ENCODE peak calls at places on chromosomes 3 and 15, in ten cellular contexts. O, K, T, H, C, I, A, L, Y and Z are unnamed samples.
A peak's percentile ranks its signal among the peaks of the same experiment; 100 is the strongest.

GRCh38 chr15:34850121-34850520 is 54.8 kb upstream of the ACTC1 start:
- DNase-seq in O (no peak), K (no peak), T (peak; percentile 1), H (no peak), C (no peak), I (no peak), A (no peak), L (no peak), Y (no peak), Z (no peak)

GRCh38 chr3:160677459-160677901 is 520 bp downstream of the ARL14 start:
- DNase-seq in O (no peak), K (no peak), T (peak; percentile 52), H (no peak), C (no peak), I (no peak), A (no peak), L (peak; percentile 53), Y (no peak), Z (no peak)

GRCh38 chr3:101862453-101863165 is 13.3 kb downstream of the NFKBIZ start:
- DNase-seq in O (no peak), K (no peak), T (peak; percentile 52), H (no peak), C (no peak), I (no peak), A (no peak), L (no peak), Y (no peak), Z (no peak)

GRCh38 chr3:160372780-160373179 is 26.2 kb downstream of the IFT80 start:
- DNase-seq in O (no peak), K (no peak), T (no peak), H (no peak), C (no peak), I (no peak), A (no peak), L (no peak), Y (no peak), Z (no peak)

GRCh38 chr15:39142500-39142899 is 438.4 kb upstream of the THBS1 start:
- DNase-seq in O (no peak), K (no peak), T (no peak), H (no peak), C (no peak), I (no peak), A (no peak), L (no peak), Y (no peak), Z (no peak)

GRCh38 chr15:53549697-53550315 is 209.7 kb downstream of the WDR72 start:
- DNase-seq in O (no peak), K (no peak), T (no peak), H (no peak), C (no peak), I (no peak), A (no peak), L (no peak), Y (no peak), Z (no peak)

GRCh38 chr3:136920904-136921649 is 36.7 kb upstream of the IL20RB start:
- DNase-seq in O (no peak), K (no peak), T (no peak), H (no peak), C (no peak), I (no peak), A (no peak), L (no peak), Y (no peak), Z (no peak)

GRCh38 chr3:37694236-37694635 is 167.4 kb upstream of the CTDSPL start:
- DNase-seq in O (no peak), K (no peak), T (no peak), H (no peak), C (peak; percentile 40), I (no peak), A (no peak), L (no peak), Y (no peak), Z (no peak)

GRCh38 chr3:197295871-197296270 is 2.5 kb downstream of the DLG1 start:
- DNase-seq in O (no peak), K (no peak), T (no peak), H (no peak), C (no peak), I (no peak), A (no peak), L (no peak), Y (no peak), Z (peak; percentile 18)

GRCh38 chr15:78080088-78080460 is 2.6 kb upstream of the TBC1D2B start:
- DNase-seq in O (no peak), K (no peak), T (no peak), H (no peak), C (no peak), I (no peak), A (no peak), L (peak; percentile 31), Y (no peak), Z (no peak)

GRCh38 chr15:74314897-74315438 is 52.5 kb downstream of the CYP11A1 start:
- DNase-seq in O (no peak), K (no peak), T (no peak), H (no peak), C (no peak), I (peak; percentile 8), A (no peak), L (no peak), Y (no peak), Z (no peak)

GRCh38 chr3:33001889-33002288 is 50.4 kb downstream of the CCR4 start:
- DNase-seq in O (no peak), K (peak; percentile 30), T (no peak), H (no peak), C (no peak), I (no peak), A (no peak), L (no peak), Y (no peak), Z (no peak)

GRCh38 chr3:13702226-13702820 is 153.4 kb downstream of the FBLN2 start:
- DNase-seq in O (no peak), K (no peak), T (no peak), H (no peak), C (no peak), I (no peak), A (no peak), L (no peak), Y (no peak), Z (no peak)

GRCh38 chr3:11021611-11022011 is 29.1 kb downstream of the SLC6A1 start:
- DNase-seq in O (no peak), K (no peak), T (no peak), H (no peak), C (peak; percentile 43), I (no peak), A (no peak), L (no peak), Y (no peak), Z (no peak)

GRCh38 chr3:54121404-54122045 is 827 bp upstream of the CACNA2D3 start:
- DNase-seq in O (no peak), K (no peak), T (no peak), H (no peak), C (no peak), I (no peak), A (no peak), L (no peak), Y (no peak), Z (no peak)